ENCODE peak calls at places on chromosomes 6 and 20, in five cellular contexts. F is cardiac muscle cell, H is HT1080, U is NB4, V is lower leg skin. B is an unnamed sample.
A peak's percentile ranks its signal among the peaks of the same experiment; 100 is the strongest.

GRCh38 chr6:42236680-42237473 is 19.2 kb upstream of the MRPS10 start:
- DNase-seq in U (no peak), F (no peak), H (no peak), V (peak; percentile 46), B (peak; percentile 46)

GRCh38 chr6:13238640-13239216 is 89.6 kb downstream of the TBC1D7 start:
- DNase-seq in V (no peak), H (no peak), U (no peak), F (no peak), B (peak; percentile 42)

GRCh38 chr6:26394289-26394688 is 7.8 kb upstream of the BTN3A1 start:
- DNase-seq in H (peak; percentile 86), V (no peak), U (no peak), F (no peak), B (no peak)

GRCh38 chr6:37127961-37128862 is 41.7 kb upstream of the PIM1 start:
- DNase-seq in V (no peak), U (no peak), F (peak; percentile 57), H (no peak), B (no peak)

GRCh38 chr6:111837641-111838500 is 35.4 kb downstream of the FYN start:
- DNase-seq in F (no peak), H (no peak), U (no peak), V (no peak), B (no peak)

GRCh38 chr6:1890987-1891386 is 281.3 kb downstream of the FOXC1 start:
- DNase-seq in F (no peak), V (no peak), U (no peak), H (no peak), B (no peak)

GRCh38 chr6:87182321-87182720 is 27.0 kb downstream of the ZNF292 start:
- DNase-seq in U (no peak), V (no peak), F (no peak), H (no peak), B (no peak)

GRCh38 chr6:121711472-121711871 is 276.0 kb downstream of the GJA1 start:
- DNase-seq in F (no peak), U (no peak), H (no peak), V (no peak), B (no peak)

GRCh38 chr20:47303736-47304135 is 52.8 kb downstream of the ZMYND8 start:
- DNase-seq in V (no peak), U (no peak), H (no peak), F (no peak), B (no peak)

GRCh38 chr20:3866464-3866863 is 19.8 kb downstream of the MAVS start:
- DNase-seq in V (no peak), H (no peak), U (no peak), F (no peak), B (no peak)

GRCh38 chr6:160060221-160060620 is 61.4 kb upstream of the SLC22A1 start:
- DNase-seq in U (no peak), H (no peak), V (no peak), F (no peak), B (no peak)

GRCh38 chr6:14129572-14129971 is 12.0 kb downstream of the CD83 start:
- DNase-seq in H (peak; percentile 64), U (peak; percentile 76), F (peak; percentile 77), V (no peak), B (no peak)

GRCh38 chr20:19821605-19822004 is 63.5 kb downstream of the RIN2 start:
- DNase-seq in F (no peak), V (no peak), H (no peak), U (no peak), B (no peak)

GRCh38 chr6:30707281-30707850 is 9.7 kb downstream of the MDC1 start:
- DNase-seq in H (no peak), V (no peak), F (no peak), U (no peak), B (no peak)

GRCh38 chr6:4973972-4974885 is 29.6 kb downstream of the RPP40 start:
- DNase-seq in U (no peak), F (peak; percentile 62), V (peak; percentile 86), H (no peak), B (peak; percentile 85)

GRCh38 chr6:26330835-26331808 is 33.9 kb upstream of the BTN3A2 start:
- DNase-seq in H (peak; percentile 90), F (no peak), U (peak; percentile 67), V (no peak), B (no peak)

GRCh38 chr20:34904202-34904621 is 27.8 kb downstream of the ACSS2 start:
- DNase-seq in U (no peak), F (no peak), V (no peak), H (no peak), B (no peak)